ENCODE peak calls at places on chromosome 22, in ten cellular contexts. M, L, S, K, A, P, T, O, B and Q are unnamed samples.

GRCh38 chr22:29204617-29205183 is 996 bp upstream of the EMID1 start:
- DNase-seq in A (no peak), L (no peak), M (no peak), K (no peak), B (no peak), S (no peak), T (no peak), P (no peak), O (no peak), Q (peak)

GRCh38 chr22:25744694-25745093 is 2.7 kb downstream of the MYO18B start:
- DNase-seq in M (no peak), L (no peak), O (no peak), K (no peak), S (no peak), P (no peak), B (no peak), T (no peak), A (no peak), Q (no peak)

GRCh38 chr22:33126881-33127280 is 68.7 kb upstream of the SYN3 start:
- DNase-seq in S (peak), A (no peak), T (peak), L (no peak), M (no peak), B (no peak), P (no peak), O (no peak), K (no peak), Q (no peak)

GRCh38 chr22:25051983-25052710 is 99.6 kb downstream of the KIAA1671 start:
- DNase-seq in K (peak), S (peak), M (no peak), T (no peak), A (no peak), P (no peak), B (no peak), O (no peak), L (no peak), Q (no peak)

GRCh38 chr22:47090591-47091240 is 328.3 kb downstream of the TBC1D22A start:
- DNase-seq in B (peak), S (peak), T (no peak), M (no peak), P (no peak), L (peak), O (peak), K (no peak), A (no peak), Q (no peak)

GRCh38 chr22:47587861-47588582 is 825.6 kb downstream of the TBC1D22A start:
- DNase-seq in O (no peak), A (no peak), B (no peak), K (no peak), P (no peak), M (no peak), S (no peak), L (no peak), T (no peak), Q (no peak)

GRCh38 chr22:23163665-23164064 is 16.6 kb upstream of the BCR start:
- DNase-seq in B (no peak), O (no peak), M (no peak), S (peak), K (no peak), L (peak), T (no peak), A (no peak), P (no peak), Q (no peak)

GRCh38 chr22:49825944-49826602 is 1.6 kb downstream of the BRD1 start:
- DNase-seq in T (no peak), K (no peak), O (peak), P (peak), B (peak), A (no peak), L (peak), M (no peak), S (no peak), Q (no peak)

GRCh38 chr22:20972014-20972797 is 5.2 kb downstream of the AIFM3 start:
- DNase-seq in S (peak), B (no peak), A (no peak), P (no peak), M (no peak), L (no peak), O (peak), T (no peak), K (no peak), Q (no peak)

GRCh38 chr22:30832407-30832987 is 136.1 kb downstream of the MORC2 start:
- DNase-seq in A (no peak), K (no peak), O (no peak), L (no peak), S (no peak), T (no peak), P (no peak), B (no peak), M (no peak), Q (no peak)

GRCh38 chr22:37235897-37236607 is 8.0 kb downstream of the RAC2 start:
- DNase-seq in B (no peak), K (no peak), M (no peak), A (no peak), O (no peak), S (no peak), T (no peak), L (no peak), P (no peak), Q (no peak)

GRCh38 chr22:32660292-32660691 is 141.2 kb upstream of the TIMP3 start:
- DNase-seq in M (peak), L (peak), B (peak), S (peak), P (peak), K (peak), T (peak), A (no peak), O (peak), Q (peak)

GRCh38 chr22:46748948-46749681 is 11.1 kb upstream of the CERK start:
- DNase-seq in O (no peak), T (no peak), M (no peak), L (peak), B (peak), S (peak), P (peak), A (no peak), K (no peak), Q (no peak)

GRCh38 chr22:38335077-38335476 is 17.8 kb upstream of the CSNK1E start:
- DNase-seq in M (no peak), T (no peak), S (no peak), L (no peak), O (no peak), K (no peak), B (no peak), P (no peak), A (no peak), Q (no peak)

GRCh38 chr22:50270302-50271010 is at the start of gene MAPK11:
- DNase-seq in A (no peak), T (peak), P (peak), B (peak), M (peak), S (peak), O (peak), L (peak), K (no peak), Q (peak)

GRCh38 chr22:48918585-48919186 is 909.0 kb downstream of the BRD1 start:
- DNase-seq in M (no peak), O (no peak), K (peak), L (no peak), T (no peak), P (no peak), S (no peak), A (no peak), B (no peak), Q (no peak)

GRCh38 chr22:36166518-36167220 is 6.1 kb upstream of the APOL3 start:
- DNase-seq in S (no peak), T (no peak), A (no peak), M (no peak), K (no peak), P (peak), O (no peak), L (no peak), B (no peak), Q (no peak)

GRCh38 chr22:27799334-27800249 is 2.0 kb downstream of the MN1 start:
- DNase-seq in L (peak), S (peak), M (no peak), B (no peak), P (no peak), T (no peak), O (no peak), K (no peak), A (no peak), Q (no peak)

GRCh38 chr22:23253475-23254055 is 73.3 kb downstream of the BCR start:
- DNase-seq in M (no peak), O (no peak), A (no peak), T (no peak), S (no peak), L (no peak), P (no peak), B (no peak), K (no peak), Q (no peak)

GRCh38 chr22:36029406-36029755 is 757 bp upstream of the RBFOX2 start:
- DNase-seq in B (no peak), O (no peak), M (no peak), P (peak), L (no peak), K (no peak), S (no peak), T (no peak), A (no peak), Q (no peak)

GRCh38 chr22:37241351-37242142 is 2.5 kb downstream of the RAC2 start:
- DNase-seq in P (peak), O (no peak), L (no peak), K (no peak), M (no peak), B (peak), T (no peak), A (no peak), S (no peak), Q (peak)

GRCh38 chr22:25125693-25126357 is 73.8 kb upstream of the CRYBB3 start:
- DNase-seq in P (no peak), M (no peak), O (no peak), L (no peak), K (peak), T (peak), A (no peak), S (no peak), B (no peak), Q (no peak)

GRCh38 chr22:42608481-42609361 is 6.0 kb downstream of the POLDIP3 start:
- DNase-seq in B (no peak), K (no peak), P (no peak), T (no peak), O (peak), L (peak), A (no peak), S (peak), M (no peak), Q (no peak)

GRCh38 chr22:18950141-18950540 is 14.0 kb upstream of the PRODH start:
- DNase-seq in L (no peak), B (no peak), K (no peak), O (no peak), M (no peak), S (no peak), A (no peak), P (no peak), T (no peak), Q (no peak)

GRCh38 chr22:36351921-36352774 is 35.6 kb downstream of the MYH9 start:
- DNase-seq in P (no peak), S (peak), B (no peak), T (no peak), L (no peak), A (no peak), O (no peak), K (no peak), M (no peak), Q (no peak)

GRCh38 chr22:33894515-33894914 is 25.8 kb downstream of the LARGE1 start:
- DNase-seq in K (no peak), A (no peak), L (no peak), P (no peak), O (no peak), M (no peak), S (no peak), T (no peak), B (no peak), Q (no peak)

GRCh38 chr22:26642465-26643367 is 14.7 kb upstream of the MIAT start:
- DNase-seq in B (peak), P (peak), L (no peak), S (no peak), O (no peak), M (no peak), T (peak), K (no peak), A (no peak), Q (peak)

GRCh38 chr22:26273011-26273675 is 103.9 kb downstream of the SEZ6L start:
- DNase-seq in M (no peak), T (no peak), A (no peak), P (no peak), K (peak), B (no peak), O (no peak), S (no peak), L (no peak), Q (no peak)

GRCh38 chr22:38080468-38080846 is 3.5 kb downstream of the SLC16A8 start:
- DNase-seq in L (no peak), B (no peak), A (no peak), S (peak), K (no peak), T (no peak), M (no peak), O (no peak), P (no peak), Q (no peak)

GRCh38 chr22:46461566-46462180 is 75.7 kb downstream of the CELSR1 start:
- DNase-seq in P (no peak), K (no peak), L (no peak), T (no peak), S (peak), A (no peak), O (no peak), M (no peak), B (no peak), Q (no peak)

GRCh38 chr22:18980829-18981228 is 44.7 kb upstream of the PRODH start:
- DNase-seq in L (no peak), M (no peak), B (no peak), T (no peak), A (no peak), O (no peak), P (no peak), S (no peak), K (no peak), Q (no peak)

GRCh38 chr22:23527971-23528740 is 51.9 kb downstream of the IGLL1 start:
- DNase-seq in L (no peak), M (no peak), T (no peak), A (no peak), P (no peak), K (no peak), O (no peak), B (peak), S (peak), Q (no peak)